ENCODE peak calls at places on chromosomes 4 and X, in seven cellular contexts. B is IMR-90, N is H9, Y is mesendoderm, U is left ventricle myocardium inferior, I is stomach, H is mammary epithelial cell. A is an unnamed sample. For H3K27me3 and H3K4me1, the result is how much of the 10 kb centered on the place peaks cover.

GRCh38 chr4:65007841-65008439 is 598.7 kb upstream of the TECRL start:
- DNase-seq in B (no peak), N (no peak), U (no peak), I (no peak), H (peak), Y (peak), A (no peak)

GRCh38 chr4:25608644-25609043 is 47.0 kb upstream of the SLC34A2 start:
- DNase-seq in H (no peak), U (no peak), N (no peak), B (no peak), Y (no peak), I (no peak), A (no peak)

GRCh38 chr4:89486042-89486441 is 178.4 kb upstream of the GPRIN3 start:
- DNase-seq in N (no peak), B (peak), I (no peak), U (no peak), H (peak), Y (peak), A (no peak)

GRCh38 chrX:134460005-134460860 is at the start of gene HPRT1:
- DNase-seq in Y (peak), U (peak), N (peak), B (peak), I (peak), H (peak), A (peak)

GRCh38 chr4:161869511-161869910 is 294.3 kb downstream of the FSTL5 start:
- DNase-seq in B (no peak), N (no peak), Y (no peak), I (no peak), H (no peak), U (no peak), A (no peak)

GRCh38 chr4:138736362-138736761 is 279.2 kb upstream of the NOCT start:
- DNase-seq in I (no peak), H (peak), B (peak), U (no peak), Y (no peak), N (no peak), A (no peak)

GRCh38 chrX:16484338-16484737 is 165.6 kb upstream of the S100G start:
- DNase-seq in H (peak), I (no peak), N (no peak), Y (no peak), U (no peak), B (peak), A (no peak)

GRCh38 chr4:46450556-46450955 is 60.6 kb upstream of the GABRA2 start:
- DNase-seq in H (no peak), U (no peak), B (no peak), N (no peak), I (no peak), Y (no peak), A (no peak)

GRCh38 chr4:139950568-139950967 is 203.4 kb downstream of the MAML3 start:
- DNase-seq in H (peak), I (no peak), B (no peak), Y (no peak), N (no peak), U (no peak), A (no peak)

GRCh38 chrX:74119016-74119910 is 184.7 kb upstream of the ZCCHC13 start:
- DNase-seq in H (peak), N (no peak), Y (peak), U (no peak), B (peak), I (no peak), A (no peak)

GRCh38 chrX:41722220-41722619 is 1.8 kb upstream of the GPR82 start:
- DNase-seq in U (no peak), N (no peak), H (no peak), B (no peak), Y (no peak), I (no peak), A (no peak)
- H3K27me3 ChIP-seq in U (under half), N (under half), H (under half), B (under half), Y (under half), I (under half), A (under half)

GRCh38 chrX:39941332-39941920 is 156.3 kb downstream of the BCOR start:
- DNase-seq in U (no peak), H (no peak), Y (peak), I (no peak), B (no peak), N (no peak), A (no peak)
- H3K4me1 ChIP-seq in U (under half), H (under half), Y (under half), I (under half), B (under half), N (under half), A (under half)

GRCh38 chr4:81472249-81473085 is 760 bp upstream of the RASGEF1B start:
- DNase-seq in N (peak), U (peak), H (no peak), B (no peak), I (peak), Y (peak), A (peak)

GRCh38 chr4:81469774-81470455 is 1.8 kb downstream of the RASGEF1B start:
- DNase-seq in I (no peak), H (no peak), B (no peak), N (no peak), Y (peak), U (no peak), A (no peak)

GRCh38 chr4:81473086-81473396 is 1.3 kb upstream of the RASGEF1B start:
- DNase-seq in U (no peak), I (no peak), Y (no peak), B (no peak), H (no peak), N (no peak), A (no peak)

GRCh38 chr4:81470456-81471327 is 1.0 kb downstream of the RASGEF1B start:
- DNase-seq in Y (peak), B (no peak), I (peak), H (peak), U (peak), N (peak), A (peak)

DNA sequence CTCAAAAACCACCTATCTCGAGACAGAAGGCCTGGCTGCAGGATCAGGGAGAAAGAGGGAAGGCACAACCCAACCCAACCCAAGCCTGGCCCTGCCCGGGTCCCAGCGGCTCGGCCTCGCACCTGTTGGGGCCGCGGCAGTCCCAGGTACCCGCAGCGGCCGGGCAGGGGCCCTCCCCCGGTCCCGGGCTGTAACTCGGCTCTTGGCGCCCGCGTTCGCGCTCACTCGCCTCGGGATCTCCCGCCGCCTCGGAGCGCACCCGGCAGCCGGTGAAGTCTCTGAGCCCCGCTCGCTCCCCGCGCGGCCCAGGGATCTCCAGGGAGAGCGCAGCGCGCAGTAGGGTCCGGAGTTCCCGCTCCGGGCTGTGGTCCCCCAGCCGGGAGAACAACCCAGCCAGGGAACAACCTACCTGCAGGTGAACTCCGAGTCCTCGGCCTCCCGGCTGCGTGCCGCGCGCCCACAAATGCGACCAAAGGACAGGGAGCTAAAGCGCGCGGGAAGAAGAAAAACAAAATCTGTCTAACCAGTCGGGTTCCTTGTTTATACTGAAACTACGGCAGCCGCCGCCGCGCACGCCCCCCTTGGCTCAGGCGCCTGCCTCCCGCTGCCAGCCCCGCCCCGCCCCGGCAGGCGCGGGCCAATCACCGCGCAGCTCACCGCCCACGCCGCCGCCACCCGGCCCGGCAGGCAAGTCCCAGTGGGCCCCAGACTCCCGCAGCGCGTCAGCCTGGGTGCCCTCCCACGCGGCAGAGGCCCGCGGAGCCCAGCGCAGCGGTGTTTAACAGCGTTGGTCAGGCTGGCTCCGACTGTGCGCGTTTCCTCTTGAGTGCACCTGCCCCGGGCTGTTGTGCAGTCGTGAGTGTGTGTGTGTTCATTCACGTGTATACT is at the start of gene RASGEF1B:
- DNase-seq in H (peak), I (peak), Y (peak), B (peak), N (peak), U (peak), A (peak)
- H3K27me3 ChIP-seq in H (under half), I (under half), Y (under half), B (under half), N (under half), U (under half), A (under half)

DNA sequence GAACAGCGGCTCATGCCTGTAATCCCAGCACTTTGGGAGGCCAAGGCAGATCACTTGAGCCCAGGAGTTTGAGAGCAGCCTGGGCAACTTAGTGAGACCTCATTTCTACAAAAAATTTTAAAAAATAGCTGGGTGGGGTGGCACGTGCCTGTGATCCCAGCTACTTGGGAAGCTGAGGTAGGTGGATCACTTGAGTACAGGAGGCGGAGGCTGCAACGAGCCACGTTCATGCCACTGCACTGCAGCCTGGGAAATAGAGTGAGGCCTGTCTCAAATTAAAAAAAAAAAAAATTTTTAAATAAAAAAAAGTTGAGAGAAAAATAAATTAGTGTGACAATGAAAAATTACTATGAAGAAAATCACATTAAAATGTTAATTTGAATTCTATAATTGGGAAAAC is 10.5 kb downstream of the VEGFC start:
- DNase-seq in B (no peak), N (no peak), Y (no peak), H (no peak), I (no peak), U (no peak), A (no peak)
- H3K4me1 ChIP-seq in B (under half), N (under half), Y (under half), H (under half), I (under half), U (under half), A (under half)

GRCh38 chrX:98289726-98290125 is 1406.0 kb downstream of the RPA4 start:
- DNase-seq in Y (peak), U (no peak), N (no peak), I (no peak), H (no peak), B (no peak), A (no peak)
- H3K27me3 ChIP-seq in Y (under half), U (under half), N (under half), I (under half), H (under half), B (under half), A (under half)

A was measured in lung.